ENCODE peak calls at places on chromosomes 11 and 22, in five cellular contexts. N is adrenal gland, R is left ventricle myocardium inferior, M is cardiac muscle cell, J is IMR-90. D is an unnamed sample.

GRCh38 chr11:48093323-48093722 is 113.0 kb downstream of the PTPRJ start:
- DNase-seq in M (no peak), N (no peak), R (no peak), J (no peak), D (no peak)

GRCh38 chr11:10032991-10033390 is 261.0 kb downstream of the SBF2 start:
- DNase-seq in N (no peak), M (no peak), J (peak; percentile 29), R (no peak), D (no peak)

GRCh38 chr11:47204633-47204989 is 10.2 kb upstream of the DDB2 start:
- DNase-seq in J (peak; percentile 78), R (no peak), N (no peak), M (no peak), D (peak; percentile 86)

GRCh38 chr11:8219257-8220021 is 44.2 kb downstream of the LMO1 start:
- DNase-seq in R (no peak), N (peak; percentile 79), M (peak; percentile 60), J (peak; percentile 55), D (no peak)

GRCh38 chr22:43446037-43446803 is 34.4 kb downstream of the MPPED1 start:
- DNase-seq in N (no peak), M (no peak), J (peak; percentile 4), R (no peak), D (no peak)

GRCh38 chr11:100671471-100671870 is 15.6 kb upstream of the ARHGAP42 start:
- DNase-seq in M (no peak), N (no peak), J (peak; percentile 44), R (no peak), D (no peak)

GRCh38 chr11:1326435-1327063 is 17.1 kb upstream of the TOLLIP start:
- DNase-seq in M (no peak), N (peak; percentile 54), J (peak; percentile 73), R (no peak), D (no peak)

GRCh38 chr22:28710889-28711285 is 30.7 kb downstream of the CHEK2 start:
- DNase-seq in R (no peak), J (peak; percentile 43), N (no peak), M (no peak), D (no peak)

GRCh38 chr22:43446881-43447280 is 35.1 kb downstream of the MPPED1 start:
- DNase-seq in N (no peak), J (no peak), R (no peak), M (no peak), D (no peak)

GRCh38 chr11:115385211-115385610 is 119.0 kb downstream of the CADM1 start:
- DNase-seq in M (no peak), N (no peak), R (no peak), J (peak; percentile 47), D (peak; percentile 38)

GRCh38 chr11:16001044-16001568 is 355.2 kb downstream of the SOX6 start:
- DNase-seq in R (no peak), J (no peak), M (no peak), N (no peak), D (no peak)

DNA sequence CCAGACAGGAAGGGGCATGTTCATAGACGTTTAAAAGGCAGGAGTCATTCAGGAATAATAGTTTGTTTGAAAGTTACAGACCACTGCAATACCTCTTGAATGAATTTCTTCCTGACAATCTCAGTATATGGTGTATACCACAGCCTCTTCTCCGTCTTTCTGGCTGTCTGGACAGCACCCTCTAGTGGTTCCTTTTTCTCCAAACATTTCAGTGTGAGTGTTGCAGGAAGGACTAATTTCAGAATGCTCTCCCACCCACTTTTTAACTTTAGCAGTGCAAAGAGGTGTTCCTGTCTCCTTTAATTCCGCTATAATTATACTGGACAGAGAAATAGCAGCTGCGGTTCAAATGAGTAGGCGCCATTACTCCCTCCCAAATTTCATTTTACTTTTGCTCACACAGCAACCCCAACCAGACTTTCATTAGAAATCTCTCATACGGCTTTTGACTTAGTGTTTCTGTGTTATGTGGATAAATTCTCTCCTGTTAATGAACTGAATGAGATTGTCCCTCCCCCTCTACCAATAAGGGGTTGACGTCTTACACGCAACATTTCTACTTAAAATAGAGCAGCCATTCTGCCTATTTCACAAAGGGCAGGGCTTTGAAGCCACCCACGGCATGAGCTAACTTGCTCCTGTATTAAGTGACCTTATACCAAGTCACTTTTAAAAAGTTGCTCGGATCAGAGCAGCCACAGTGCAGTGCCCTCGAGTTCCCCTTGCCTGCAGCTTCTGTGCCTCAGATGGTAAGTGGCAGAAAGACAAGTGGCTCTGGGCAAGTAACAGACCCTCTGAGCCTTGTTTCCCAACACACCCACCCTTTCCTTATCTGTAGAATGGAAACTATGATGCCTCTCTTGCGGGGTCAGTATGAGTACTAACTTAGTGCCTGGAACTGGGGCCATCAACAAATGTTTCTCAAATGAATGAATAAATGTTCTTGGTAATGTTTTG is 368.6 kb downstream of the OPCML start:
- DNase-seq in J (peak; percentile 20), R (no peak), N (no peak), M (peak; percentile 71), D (peak; percentile 10)
- H3K27me3 ChIP-seq in J (no peaks in the 10 kb centered on the region), R (peaks cover 43% of the 10 kb centered on the region), N (no peaks in the 10 kb centered on the region), M (peaks cover 10% of the 10 kb centered on the region), D (no peaks in the 10 kb centered on the region)

GRCh38 chr11:35585411-35585810 is 32.8 kb upstream of the FJX1 start:
- DNase-seq in M (no peak), J (no peak), R (no peak), N (no peak), D (no peak)

GRCh38 chr11:35583126-35583525 is 35.1 kb upstream of the FJX1 start:
- DNase-seq in R (no peak), M (no peak), J (peak; percentile 56), N (no peak), D (no peak)

GRCh38 chr11:35584321-35584720 is 33.9 kb upstream of the FJX1 start:
- DNase-seq in J (peak; percentile 88), N (no peak), M (no peak), R (no peak), D (peak; percentile 70)

GRCh38 chr11:35582033-35582432 is 36.2 kb upstream of the FJX1 start:
- DNase-seq in R (no peak), J (no peak), N (no peak), M (no peak), D (no peak)

DNA sequence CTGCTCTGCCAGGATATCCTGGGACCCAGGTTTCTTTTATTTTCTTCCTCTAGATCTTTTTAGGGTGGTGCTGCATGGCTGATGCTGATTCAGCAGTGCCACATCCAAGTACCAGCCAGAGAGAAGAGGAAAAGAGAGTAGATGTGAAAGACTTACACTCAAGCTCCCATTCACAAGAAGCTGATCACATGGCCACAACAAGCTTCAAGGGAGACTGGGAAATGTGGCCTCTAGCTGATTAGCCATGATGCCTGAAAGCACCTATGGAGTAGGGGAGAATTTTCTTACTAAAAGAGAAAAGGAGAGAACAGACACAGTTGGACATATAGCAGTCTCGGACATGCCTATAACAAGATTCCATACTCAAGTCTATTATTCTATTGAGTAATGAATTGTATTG is 34.4 kb upstream of the FJX1 start:
- DNase-seq in N (no peak), J (no peak), M (no peak), R (no peak), D (no peak)
- H3K4me1 ChIP-seq in N (peaks cover 47% of the 10 kb centered on the region), J (peaks cover 33% of the 10 kb centered on the region), M (no peaks in the 10 kb centered on the region), R (no peaks in the 10 kb centered on the region), D (peaks cover 38% of the 10 kb centered on the region)

GRCh38 chr22:38317995-38318715 is 922 bp upstream of the CSNK1E start:
- DNase-seq in R (peak; percentile 63), J (peak; percentile 93), M (no peak), N (peak; percentile 91), D (peak; percentile 95)
- H3K27ac ChIP-seq in R (peak overlapping the region; percentile 98), J (peak overlapping the region; percentile 97), M (peak overlapping the region; percentile 54), N (peak overlapping the region; percentile 97), D (peak overlapping the region; percentile 80)

DNA sequence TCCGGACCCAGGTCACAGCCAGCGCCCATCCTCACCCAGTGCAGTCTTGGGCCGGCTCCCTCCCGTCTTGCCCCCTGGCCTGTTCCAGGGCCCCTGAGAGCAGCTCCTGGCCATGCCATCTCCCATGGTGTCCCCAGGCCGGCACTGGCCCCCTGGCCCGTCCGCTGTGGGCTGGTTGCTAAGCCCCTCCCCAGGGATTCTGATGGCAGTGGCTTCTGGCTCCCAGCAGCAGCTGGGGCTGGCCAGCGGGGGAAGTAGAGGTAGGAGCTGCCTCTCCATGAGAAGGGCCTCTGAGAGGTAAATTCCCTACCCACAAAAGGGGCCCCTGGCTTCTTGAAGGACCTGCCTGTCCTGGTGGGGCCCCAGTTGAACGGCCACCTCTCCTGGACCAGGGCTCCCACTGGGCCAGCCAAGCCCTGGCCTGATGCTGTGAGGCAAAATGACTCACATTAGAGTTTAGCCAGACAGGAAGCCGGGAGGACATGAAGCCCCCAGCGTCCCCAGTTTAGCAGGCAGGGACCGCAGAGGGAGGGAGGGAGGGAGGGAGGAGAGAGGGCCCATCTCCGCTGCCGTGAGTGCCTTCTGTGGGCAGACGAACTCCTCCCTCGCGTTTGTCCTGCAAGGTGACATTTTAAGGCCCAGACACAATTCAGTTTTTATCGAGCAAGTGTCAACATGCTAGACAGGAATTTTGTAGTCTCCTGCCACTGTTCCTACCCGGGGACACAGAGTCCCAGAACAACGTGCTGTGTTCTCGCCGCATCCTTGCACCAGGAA is 32.9 kb upstream of the GAL start:
- DNase-seq in M (no peak), N (no peak), J (peak; percentile 11), R (no peak), D (peak; percentile 1)
- H3K27me3 ChIP-seq in M (no peaks in the 10 kb centered on the region), N (peaks cover 14% of the 10 kb centered on the region), J (peaks cover 30% of the 10 kb centered on the region), R (peaks cover 85% of the 10 kb centered on the region), D (peaks cover 31% of the 10 kb centered on the region)

DNA sequence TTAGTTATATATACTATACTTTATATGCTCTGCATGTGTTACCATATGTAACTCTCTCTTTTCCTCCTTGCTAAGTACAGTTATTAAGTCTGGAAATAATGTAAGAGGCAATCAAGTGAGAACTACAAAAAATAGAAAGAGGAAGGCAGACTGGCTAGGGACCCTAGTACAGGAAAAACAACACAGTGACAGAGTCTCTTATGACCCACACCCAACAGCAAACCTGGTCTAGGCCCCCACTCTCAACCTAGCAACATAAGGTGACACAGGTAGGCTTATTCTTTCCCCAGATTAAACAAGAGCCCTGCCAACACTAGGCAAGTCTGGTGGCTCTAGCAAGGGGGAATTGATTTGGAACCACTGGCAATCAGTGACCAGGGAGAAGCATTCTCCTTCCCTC is 116.1 kb downstream of the CYP2R1 start:
- DNase-seq in M (no peak), N (no peak), R (no peak), J (no peak), D (no peak)
- H3K4me1 ChIP-seq in M (no peaks in the 10 kb centered on the region), N (no peaks in the 10 kb centered on the region), R (peaks cover 3% of the 10 kb centered on the region), J (no peaks in the 10 kb centered on the region), D (no peaks in the 10 kb centered on the region)

GRCh38 chr11:116842909-116843308 is 5.5 kb upstream of the APOA1 start:
- DNase-seq in M (no peak), J (no peak), R (no peak), N (no peak), D (no peak)

GRCh38 chr11:116838321-116839084 is 1.1 kb upstream of the APOA1 start:
- DNase-seq in N (no peak), J (no peak), M (no peak), R (no peak), D (no peak)

GRCh38 chr11:116842117-116842516 is 4.7 kb upstream of the APOA1 start:
- DNase-seq in N (no peak), J (no peak), R (no peak), M (no peak), D (no peak)

GRCh38 chr11:116840746-116841296 is 3.4 kb upstream of the APOA1 start:
- DNase-seq in R (no peak), N (no peak), J (no peak), M (no peak), D (no peak)

DNA sequence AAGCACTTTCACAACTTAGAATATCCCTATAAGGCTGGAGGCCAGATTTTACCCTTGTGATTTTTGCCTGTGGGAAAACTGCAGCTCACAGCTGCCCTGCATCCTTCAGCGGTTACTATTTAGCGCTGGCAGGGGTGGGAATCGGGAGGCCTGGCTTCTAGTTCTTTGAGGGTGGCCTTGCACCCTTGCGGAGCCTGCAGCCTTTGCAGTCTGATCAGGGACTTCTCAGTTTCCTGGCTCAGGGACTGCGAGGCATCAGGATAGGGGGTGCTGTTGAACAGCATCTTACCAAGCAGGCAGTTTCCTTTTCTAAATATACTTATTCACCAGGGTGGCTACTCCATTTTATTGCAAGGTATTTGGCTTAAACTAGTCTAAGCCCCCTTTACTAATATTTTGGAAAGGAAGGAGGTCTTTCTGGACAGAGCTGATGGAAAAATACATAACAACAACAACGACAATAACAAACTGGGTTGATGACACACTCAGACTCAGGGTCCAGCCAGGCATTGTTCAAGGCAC is 2.9 kb upstream of the APOA1 start:
- DNase-seq in M (peak; percentile 36), J (peak; percentile 36), N (no peak), R (no peak), D (no peak)
- H3K27ac ChIP-seq in M (no peak overlapping the region), J (no peak overlapping the region), N (no peak overlapping the region), R (no peak overlapping the region), D (no peak overlapping the region)